ENCODE peak calls at places on chromosomes 1 and 21, in five cellular contexts. J is GM03348; A is stimulated activated CD4-positive, alpha-beta T cell treated with anti-CD3 and anti-CD28 coated beads, Interleukin-15, amount 100 ng/mL, for 1 hour; N is head of caudate nucleus; E is CD8-positive, alpha-beta memory T cell. V is an unnamed sample.

GRCh38 chr1:53913352-53914043 is 19.5 kb downstream of the DIO1 start:
- DNase-seq in J (no peak), A (no peak), N (peak; percentile 29), E (no peak), V (no peak)

GRCh38 chr1:100597069-100597741 is 59.3 kb downstream of the GPR88 start:
- DNase-seq in J (peak; percentile 65), A (no peak), N (no peak), E (no peak), V (peak; percentile 60)

GRCh38 chr1:206803221-206803730 is 31.0 kb upstream of the IL10 start:
- DNase-seq in J (no peak), A (peak; percentile 29), N (no peak), E (peak; percentile 93), V (no peak)

GRCh38 chr1:29556657-29557056 is 320.3 kb downstream of the PTPRU start:
- DNase-seq in J (no peak), A (no peak), N (no peak), E (no peak), V (no peak)

GRCh38 chr1:167375949-167376348 is 142.4 kb downstream of the CD247 start:
- DNase-seq in J (no peak), A (no peak), N (no peak), E (no peak), V (no peak)

GRCh38 chr1:1431845-1432565 is 3.5 kb upstream of the VWA1 start:
- DNase-seq in J (peak; percentile 13), A (no peak), N (no peak), E (no peak), V (no peak)

GRCh38 chr1:172682812-172683211 is 23.9 kb downstream of the FASLG start:
- DNase-seq in J (no peak), A (no peak), N (no peak), E (no peak), V (no peak)

GRCh38 chr1:210250998-210251679 is 18.5 kb downstream of the SERTAD4 start:
- DNase-seq in J (peak; percentile 54), A (no peak), N (peak; percentile 89), E (no peak), V (peak; percentile 49)

GRCh38 chr1:245039196-245039595 is 115.6 kb upstream of the KIF26B start:
- DNase-seq in J (no peak), A (no peak), N (no peak), E (no peak), V (no peak)

GRCh38 chr1:56836359-56836758 is 17.2 kb upstream of the FYB2 start:
- DNase-seq in J (no peak), A (no peak), N (no peak), E (no peak), V (no peak)

GRCh38 chr21:34886554-34887385 is 162.3 kb downstream of the RUNX1 start:
- DNase-seq in J (peak; percentile 50), A (peak; percentile 15), N (no peak), E (peak; percentile 27), V (no peak)

GRCh38 chr1:10573446-10573845 is 98.7 kb downstream of the PEX14 start:
- DNase-seq in J (no peak), A (no peak), N (no peak), E (no peak), V (no peak)